ENCODE peak calls at places on chromosome 16, in four cellular contexts. X is K562, Y is GM12878, I is HepG2. Q is an unnamed sample.

GRCh38 chr16:19835989-19836421 is 48.6 kb downstream of the GPRC5B start:
- DNase-seq in X (no peak), I (no peak), Y (no peak), Q (no peak)

GRCh38 chr16:81560979-81561657 is 116.5 kb downstream of the CMIP start:
- DNase-seq in I (no peak), X (no peak), Y (no peak), Q (no peak)

GRCh38 chr16:62872339-62872738 is 836.1 kb upstream of the CDH8 start:
- DNase-seq in X (no peak), I (no peak), Y (no peak), Q (no peak)

GRCh38 chr16:24850289-24850931 is 4.6 kb downstream of the SLC5A11 start:
- DNase-seq in Y (no peak), X (no peak), I (no peak), Q (no peak)

GRCh38 chr16:72124761-72125634 is 31.4 kb downstream of the DHX38 start:
- DNase-seq in I (peak; percentile 67), X (peak; percentile 73), Y (peak; percentile 26), Q (peak; percentile 69)

GRCh38 chr16:10678655-10679054 is 16.1 kb downstream of the TEKT5 start:
- DNase-seq in X (no peak), Y (no peak), I (no peak), Q (no peak)

GRCh38 chr16:75238132-75238852 is 13.1 kb downstream of the BCAR1 start:
- DNase-seq in Y (no peak), I (peak; percentile 89), X (no peak), Q (no peak)

GRCh38 chr16:58510097-58510775 is 5.1 kb upstream of the SETD6 start:
- DNase-seq in Y (no peak), X (no peak), I (no peak), Q (no peak)

GRCh38 chr16:5025171-5025632 is 8.5 kb downstream of the NAGPA start:
- DNase-seq in I (no peak), X (no peak), Y (no peak), Q (peak; percentile 49)

GRCh38 chr16:10941127-10941933 is 938 bp downstream of the DEXI start:
- DNase-seq in Y (no peak), X (no peak), I (no peak), Q (no peak)

GRCh38 chr16:10318798-10319500 is 66.9 kb upstream of the ATF7IP2 start:
- DNase-seq in I (peak; percentile 89), X (no peak), Y (no peak), Q (no peak)

GRCh38 chr16:51888021-51888420 is 658.9 kb downstream of the TOX3 start:
- DNase-seq in I (no peak), X (no peak), Y (no peak), Q (no peak)

GRCh38 chr16:62225675-62226074 is 189.4 kb upstream of the CDH8 start:
- DNase-seq in X (peak; percentile 43), I (peak; percentile 76), Y (peak; percentile 24), Q (peak; percentile 89)

GRCh38 chr16:4239020-4239419 is 2.9 kb downstream of the SRL start:
- DNase-seq in X (no peak), Y (no peak), I (no peak), Q (no peak)

GRCh38 chr16:51870460-51870859 is 676.5 kb downstream of the TOX3 start:
- DNase-seq in X (no peak), Y (no peak), I (no peak), Q (no peak)

GRCh38 chr16:4976611-4977145 is 18.5 kb downstream of the SEC14L5 start:
- DNase-seq in X (no peak), I (peak; percentile 76), Y (no peak), Q (no peak)

GRCh38 chr16:6918661-6919060 is 414.0 kb upstream of the RBFOX1 start:
- DNase-seq in Y (no peak), I (no peak), X (no peak), Q (no peak)

GRCh38 chr16:74608944-74609343 is 2.0 kb upstream of the GLG1 start:
- DNase-seq in Y (no peak), I (no peak), X (no peak), Q (no peak)

GRCh38 chr16:12265168-12265567 is 288.6 kb downstream of the SNX29 start:
- DNase-seq in X (no peak), I (no peak), Y (no peak), Q (no peak)

GRCh38 chr16:12272264-12272663 is 295.7 kb downstream of the SNX29 start:
- DNase-seq in X (no peak), Y (no peak), I (no peak), Q (no peak)

GRCh38 chr16:12267491-12267890 is 291.0 kb downstream of the SNX29 start:
- DNase-seq in X (no peak), Y (no peak), I (peak; percentile 61), Q (no peak)

GRCh38 chr16:12271006-12271405 is 294.5 kb downstream of the SNX29 start:
- DNase-seq in I (peak; percentile 52), X (peak; percentile 37), Y (no peak), Q (no peak)

DNA sequence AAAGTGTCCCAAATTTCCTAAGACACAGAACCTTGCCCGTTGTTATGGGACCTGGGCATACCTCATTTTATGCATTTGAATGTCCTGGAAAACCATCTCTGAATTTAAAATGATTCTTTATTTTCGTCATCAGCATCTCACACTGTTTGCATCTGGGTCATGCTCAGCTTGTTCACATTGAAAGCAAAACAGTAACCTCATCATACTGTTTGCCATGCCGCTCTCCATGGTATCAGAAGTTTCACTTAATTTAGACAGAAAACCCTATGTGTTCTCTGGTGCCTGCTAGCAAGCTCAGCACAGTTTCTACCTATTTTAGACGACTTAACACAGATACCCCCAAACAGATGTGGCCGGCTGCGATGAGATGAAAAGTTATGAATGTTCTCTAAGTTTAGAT is 292.1 kb downstream of the SNX29 start:
- DNase-seq in X (no peak), I (no peak), Y (no peak), Q (no peak)
- TF ChIP-seq CHD4 in X (no peak), I (no peak), Y (no peak), Q (no peak)

GRCh38 chr16:57300387-57301125 is 16.1 kb upstream of the PLLP start:
- DNase-seq in I (peak; percentile 99), X (peak; percentile 97), Y (peak; percentile 99), Q (peak; percentile 93)

GRCh38 chr16:57297856-57298255 is 13.4 kb upstream of the PLLP start:
- DNase-seq in Y (no peak), X (no peak), I (no peak), Q (no peak)

GRCh38 chr16:57301126-57301817 is 16.8 kb upstream of the PLLP start:
- DNase-seq in Y (no peak), I (no peak), X (no peak), Q (no peak)

GRCh38 chr16:57299719-57300386 is 15.4 kb upstream of the PLLP start:
- DNase-seq in I (peak; percentile 97), Y (peak; percentile 91), X (peak; percentile 76), Q (peak; percentile 97)

GRCh38 chr16:57299009-57299718 is 14.7 kb upstream of the PLLP start:
- DNase-seq in I (peak; percentile 71), X (peak; percentile 56), Y (no peak), Q (peak; percentile 80)
- TF ChIP-seq KDM1A in I (peak; percentile 63), X (no peak), Y (no peak), Q (no peak)

DNA sequence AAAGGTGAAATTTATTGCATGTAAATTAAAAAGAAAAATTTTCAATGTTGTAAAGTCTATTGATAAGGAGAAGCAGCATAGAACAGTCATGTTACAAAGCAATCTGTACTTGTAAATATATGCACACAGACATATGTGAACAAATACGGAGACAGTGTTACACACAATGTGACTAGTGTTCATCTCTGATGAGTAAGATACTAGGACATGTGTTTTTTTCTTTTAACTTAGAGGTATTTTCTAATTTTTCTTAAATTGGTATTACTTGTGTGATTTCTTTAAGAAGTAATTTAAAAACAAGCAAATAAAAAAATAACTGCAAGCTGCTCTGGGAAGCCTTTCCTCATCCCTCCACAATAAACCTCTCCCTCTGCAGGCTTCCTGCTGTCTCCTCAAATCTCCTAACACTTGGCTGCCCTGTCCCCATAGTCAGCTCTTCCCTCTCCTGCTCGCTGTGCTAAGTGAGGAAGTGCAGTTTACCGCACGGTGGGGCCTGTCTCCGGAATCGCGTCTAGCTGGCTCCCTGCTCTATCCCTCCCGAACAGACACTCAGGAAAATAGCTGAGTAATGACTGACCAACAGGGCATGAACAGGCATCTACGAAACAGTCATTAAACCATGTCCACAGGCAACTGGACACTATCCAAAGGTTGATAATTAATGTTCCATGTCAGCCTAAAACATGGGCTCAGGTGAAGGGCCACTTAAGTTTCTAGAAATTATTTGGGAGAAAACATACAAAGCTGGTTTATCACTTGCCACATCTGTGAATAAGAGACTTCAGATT is 35.9 kb downstream of the CMTM4 start:
- DNase-seq in X (peak; percentile 52), I (peak; percentile 84), Y (no peak), Q (peak; percentile 84)
- TF ChIP-seq JUNB in X (no peak), I (no peak), Y (no peak), Q (no peak)

GRCh38 chr16:29974291-29975133 is 844 bp downstream of the TAOK2 start:
- DNase-seq in X (peak; percentile 49), I (no peak), Y (no peak), Q (no peak)
- TF ChIP-seq CHD4 in X (no peak), I (no peak), Y (no peak), Q (no peak)

GRCh38 chr16:83908798-83909197 is 9.9 kb downstream of the MLYCD start:
- DNase-seq in X (no peak), I (no peak), Y (no peak), Q (no peak)

GRCh38 chr16:83907926-83908325 is 9.0 kb downstream of the MLYCD start:
- DNase-seq in X (no peak), I (no peak), Y (no peak), Q (no peak)

GRCh38 chr16:83907111-83907510 is 8.2 kb downstream of the MLYCD start:
- DNase-seq in X (no peak), Y (no peak), I (no peak), Q (no peak)

GRCh38 chr16:83903739-83904138 is 4.8 kb downstream of the MLYCD start:
- DNase-seq in X (no peak), I (no peak), Y (no peak), Q (no peak)

GRCh38 chr16:83906690-83907089 is 7.8 kb downstream of the MLYCD start:
- DNase-seq in Y (no peak), X (no peak), I (no peak), Q (no peak)
- TF ChIP-seq KDM1A in Y (no peak), X (no peak), I (no peak), Q (no peak)

GRCh38 chr16:66300501-66300900 is 66.0 kb upstream of the CDH5 start:
- DNase-seq in X (no peak), I (no peak), Y (no peak), Q (no peak)
- TF ChIP-seq JUNB in X (no peak), I (no peak), Y (no peak), Q (no peak)

Q was measured in A549.